ENCODE peak calls at places on chromosomes 2 and 18, in four cellular contexts. D is K562, C is H1, S is GM12878. G is an unnamed sample.

GRCh38 chr2:66095820-66096219 is 339.1 kb upstream of the MEIS1 start:
- DNase-seq in S (no peak), D (no peak), C (no peak), G (no peak)

GRCh38 chr2:177334940-177335543 is 57.5 kb upstream of the AGPS start:
- DNase-seq in D (peak; percentile 70), S (no peak), C (no peak), G (peak; percentile 40)

GRCh38 chr2:206086683-206087350 is 843 bp upstream of the INO80D start:
- DNase-seq in D (peak; percentile 37), C (no peak), S (no peak), G (no peak)

GRCh38 chr2:109435866-109436634 is 177.7 kb downstream of the SEPTIN10 start:
- DNase-seq in C (no peak), S (no peak), D (no peak), G (peak; percentile 43)

GRCh38 chr2:191013617-191013875 is 425 bp downstream of the STAT1 start:
- DNase-seq in D (no peak), C (no peak), S (no peak), G (no peak)

GRCh38 chr2:186309901-186310300 is 176.2 kb upstream of the ZC3H15 start:
- DNase-seq in C (no peak), D (no peak), S (no peak), G (peak; percentile 51)

GRCh38 chr2:233349005-233349998 is 5.0 kb upstream of the DGKD start:
- DNase-seq in C (no peak), D (no peak), S (no peak), G (peak; percentile 19)

GRCh38 chr18:76454429-76454828 is 40.6 kb downstream of the ZNF516 start:
- DNase-seq in C (no peak), S (no peak), D (no peak), G (peak; percentile 77)

GRCh38 chr2:144330951-144331651 is 188.8 kb downstream of the ZEB2 start:
- DNase-seq in C (no peak), D (peak; percentile 45), S (no peak), G (peak; percentile 18)

GRCh38 chr2:97935719-97936161 is 60.0 kb downstream of the TMEM131 start:
- DNase-seq in D (peak; percentile 60), S (no peak), C (no peak), G (peak; percentile 72)

GRCh38 chr2:66433945-66434678 is 813 bp upstream of the MEIS1 start:
- DNase-seq in D (peak; percentile 52), C (peak; percentile 78), S (no peak), G (peak; percentile 76)

GRCh38 chr2:54454922-54455583 is 1.1 kb upstream of the SPTBN1 start:
- DNase-seq in S (no peak), C (peak; percentile 62), D (no peak), G (no peak)

GRCh38 chr2:155080394-155080793 is 381.9 kb downstream of the KCNJ3 start:
- DNase-seq in C (no peak), D (no peak), S (no peak), G (no peak)

GRCh38 chr2:43102366-43103092 is 123.9 kb downstream of the ZFP36L2 start:
- DNase-seq in S (no peak), D (no peak), C (no peak), G (peak; percentile 77)

GRCh38 chr2:58606799-58607198 is 365.7 kb upstream of the FANCL start:
- DNase-seq in S (no peak), C (no peak), D (peak; percentile 19), G (peak; percentile 23)

GRCh38 chr18:45478889-45479288 is 136.4 kb upstream of the SLC14A2 start:
- DNase-seq in C (no peak), S (no peak), D (no peak), G (no peak)

GRCh38 chr2:159153463-159153862 is 133.0 kb downstream of the WDSUB1 start:
- DNase-seq in S (no peak), D (no peak), C (no peak), G (no peak)

GRCh38 chr2:129062160-129062912 is 743.7 kb upstream of the HS6ST1 start:
- DNase-seq in D (no peak), S (no peak), C (no peak), G (no peak)
- TF ChIP-seq USF2 in D (no peak), S (no peak), C (no peak), G (no peak)

DNA sequence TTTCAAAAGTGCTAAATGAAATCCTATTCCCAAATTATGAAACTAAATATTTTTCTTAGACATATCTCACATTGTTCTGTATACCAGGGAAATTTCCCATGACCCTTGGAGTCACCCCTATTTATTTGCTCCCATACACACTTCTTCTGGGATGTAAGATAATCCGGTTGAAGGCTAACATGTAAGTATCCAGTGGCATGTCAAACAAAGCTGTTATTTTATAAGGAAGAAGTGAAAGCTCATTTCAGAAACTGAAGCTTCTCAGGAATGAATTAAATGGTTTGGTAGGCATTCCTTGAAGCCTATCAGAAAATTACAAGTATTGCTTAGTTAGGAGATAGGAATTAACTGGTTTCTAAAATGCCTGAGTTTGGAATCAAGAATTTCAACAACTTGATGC is 108.6 kb upstream of the RND3 start:
- DNase-seq in C (no peak), D (no peak), S (no peak), G (peak; percentile 68)
- TF ChIP-seq CHD1 in C (no peak), D (no peak), S (no peak), G (no peak)

DNA sequence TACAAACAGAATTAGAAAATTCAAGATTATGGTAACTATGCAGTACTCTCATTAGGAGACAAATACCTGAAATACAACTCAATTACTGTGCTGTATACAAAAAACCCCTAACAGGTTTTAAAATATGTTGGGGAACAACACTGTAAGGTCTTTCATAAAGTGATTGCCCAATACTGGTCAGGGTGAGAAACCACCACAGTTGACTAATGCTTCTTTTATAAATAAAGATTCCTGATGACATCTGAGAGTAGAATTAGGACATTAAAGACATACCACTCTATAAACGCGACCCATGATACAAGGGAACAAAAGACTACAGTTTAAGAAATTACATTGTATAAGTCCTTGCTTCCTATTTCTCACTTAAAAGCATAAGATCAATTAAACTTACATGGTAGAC is 52.5 kb downstream of the ZNF521 start:
- DNase-seq in S (no peak), C (no peak), D (no peak), G (peak; percentile 86)
- TF ChIP-seq USF2 in S (no peak), C (no peak), D (no peak), G (no peak)

GRCh38 chr2:238949710-238950345 is 101.9 kb downstream of the TWIST2 start:
- DNase-seq in C (peak; percentile 20), D (no peak), S (no peak), G (no peak)
- TF ChIP-seq CHD1 in C (no peak), D (no peak), S (no peak), G (no peak)

DNA sequence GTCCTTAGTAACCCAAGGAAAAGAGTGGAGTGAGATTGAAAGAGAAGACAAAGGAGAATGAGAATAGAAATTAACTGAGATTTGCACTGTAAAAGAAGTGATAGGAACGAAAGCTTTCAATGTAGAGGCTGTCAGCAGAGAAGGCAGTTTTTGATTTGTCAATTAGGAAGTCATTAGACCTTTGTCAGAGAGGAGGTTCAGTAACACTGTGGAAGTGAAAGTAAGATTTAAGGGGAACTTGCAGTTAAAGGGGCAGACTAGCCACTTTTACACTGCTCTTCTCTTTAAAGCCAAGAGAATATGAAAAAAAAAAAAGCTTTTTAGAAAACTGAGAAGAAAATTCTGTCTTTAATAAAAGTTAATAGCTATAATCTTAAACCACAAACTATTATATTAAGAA is 11.5 kb upstream of the KYNU start:
- DNase-seq in D (no peak), C (no peak), S (no peak), G (peak; percentile 30)
- TF ChIP-seq USF2 in D (no peak), C (no peak), S (no peak), G (no peak)

GRCh38 chr18:58201728-58202405 is 157.8 kb downstream of the NEDD4L start:
- DNase-seq in D (no peak), C (no peak), S (no peak), G (no peak)

GRCh38 chr18:58205780-58206160 is 161.7 kb downstream of the NEDD4L start:
- DNase-seq in S (no peak), D (no peak), C (no peak), G (no peak)

GRCh38 chr18:58201268-58201667 is 157.2 kb downstream of the NEDD4L start:
- DNase-seq in C (no peak), D (no peak), S (no peak), G (no peak)

GRCh38 chr18:58205087-58205779 is 161.2 kb downstream of the NEDD4L start:
- DNase-seq in C (no peak), D (no peak), S (no peak), G (peak; percentile 83)

GRCh38 chr18:58202406-58202730 is 158.3 kb downstream of the NEDD4L start:
- DNase-seq in S (no peak), D (peak; percentile 33), C (no peak), G (peak; percentile 34)
- TF ChIP-seq CHD1 in S (no peak), D (no peak), C (no peak), G (no peak)